ENCODE peak calls at places on chromosome 11, in six cellular contexts. F is brain microvascular endothelial cell; L is heart left ventricle; A is dermis blood vessel endothelial cell; J is activated T-cell treated with anti-CD3 and anti-CD28 coated beads, Interleukin-2, amount 50 U/mL, for 1 hour; I is cardiac fibroblast. D is an unnamed sample.

GRCh38 chr11:65505434-65506315 is 6.8 kb downstream of the MALAT1 start:
- DNase-seq in I (peak; percentile 62), F (peak; percentile 15), L (no peak), J (peak; percentile 50), A (peak; percentile 36), D (peak; percentile 34)

GRCh38 chr11:76244311-76245061 is 38.2 kb upstream of the WNT11 start:
- DNase-seq in A (no peak), I (no peak), F (no peak), J (no peak), L (no peak), D (no peak)

GRCh38 chr11:116461789-116462188 is 311.0 kb downstream of the BUD13 start:
- DNase-seq in A (peak; percentile 7), F (no peak), I (no peak), L (no peak), J (no peak), D (no peak)

GRCh38 chr11:567036-567628 is 6.4 kb downstream of the RASSF7 start:
- DNase-seq in J (peak; percentile 24), I (no peak), A (no peak), F (no peak), L (peak; percentile 48), D (no peak)

GRCh38 chr11:58647141-58647699 is 24.8 kb downstream of the CNTF start:
- DNase-seq in F (no peak), L (no peak), A (no peak), J (no peak), I (no peak), D (no peak)

GRCh38 chr11:86816251-86816726 is 15.9 kb downstream of the PRSS23 start:
- DNase-seq in J (no peak), L (no peak), A (peak; percentile 93), F (peak; percentile 69), I (peak; percentile 77), D (peak; percentile 65)

GRCh38 chr11:30826911-30827310 is 240.8 kb upstream of the MPPED2 start:
- DNase-seq in I (no peak), J (no peak), A (no peak), F (no peak), L (no peak), D (no peak)

GRCh38 chr11:66745356-66746235 is 16.6 kb upstream of the SPTBN2 start:
- DNase-seq in I (no peak), F (no peak), J (peak; percentile 53), A (peak; percentile 27), L (peak; percentile 68), D (no peak)

GRCh38 chr11:31722754-31723153 is 88.4 kb downstream of the PAX6 start:
- DNase-seq in L (no peak), J (no peak), A (no peak), I (no peak), F (no peak), D (no peak)

GRCh38 chr11:12239396-12240298 is 129.3 kb downstream of the MICAL2 start:
- DNase-seq in I (peak; percentile 46), J (no peak), L (no peak), A (peak; percentile 98), F (no peak), D (no peak)

GRCh38 chr11:70547386-70547785 is 149.1 kb downstream of the CTTN start:
- DNase-seq in F (no peak), A (no peak), J (no peak), L (no peak), I (no peak), D (no peak)

GRCh38 chr11:101487775-101488174 is 96.0 kb downstream of the TRPC6 start:
- DNase-seq in A (no peak), F (peak; percentile 44), L (no peak), J (no peak), I (peak; percentile 72), D (peak; percentile 23)

GRCh38 chr11:10076458-10077141 is 217.4 kb downstream of the SBF2 start:
- DNase-seq in A (peak; percentile 65), F (peak; percentile 6), I (peak; percentile 54), J (no peak), L (peak; percentile 70), D (peak; percentile 73)

GRCh38 chr11:76838422-76839068 is 22.2 kb upstream of the ACER3 start:
- DNase-seq in L (no peak), A (peak; percentile 76), I (peak; percentile 22), J (no peak), F (no peak), D (peak; percentile 31)

GRCh38 chr11:61695917-61696316 is 15.7 kb downstream of the DAGLA start:
- DNase-seq in F (peak; percentile 75), A (peak; percentile 80), J (peak; percentile 91), I (peak; percentile 73), L (peak; percentile 88), D (peak; percentile 78)

GRCh38 chr11:78290293-78291176 is 101.8 kb downstream of the USP35 start:
- DNase-seq in F (peak; percentile 60), J (no peak), L (no peak), A (no peak), I (peak; percentile 94), D (no peak)

GRCh38 chr11:3799143-3799542 is 1.8 kb upstream of the NUP98 start:
- DNase-seq in A (no peak), I (no peak), F (no peak), J (no peak), L (no peak), D (no peak)

GRCh38 chr11:126415128-126415527 is 59.6 kb downstream of the ST3GAL4 start:
- DNase-seq in F (no peak), A (no peak), I (peak; percentile 31), L (peak; percentile 85), J (no peak), D (peak; percentile 12)

GRCh38 chr11:29914203-29914930 is 102.5 kb downstream of the KCNA4 start:
- DNase-seq in I (peak; percentile 39), J (no peak), L (no peak), A (no peak), F (no peak), D (no peak)

GRCh38 chr11:118910309-118911112 is 15.2 kb downstream of the BCL9L start:
- DNase-seq in F (peak; percentile 83), A (peak; percentile 65), L (peak; percentile 87), I (peak; percentile 94), J (peak; percentile 69), D (peak; percentile 95)

GRCh38 chr11:72233773-72234513 is 9.4 kb downstream of the INPPL1 start:
- DNase-seq in J (no peak), A (no peak), I (no peak), F (no peak), L (no peak), D (no peak)